ENCODE peak calls at places on chromosomes 3 and 15, in four cellular contexts. O is AG09309, E is body of pancreas, B is OCI-LY7. R is an unnamed sample.

GRCh38 chr15:33852570-33852969 is 115.7 kb upstream of the CHRM5 start:
- DNase-seq in B (no peak), O (peak; percentile 14), E (no peak), R (peak; percentile 92)

GRCh38 chr15:63288342-63288741 is 10.9 kb downstream of the APH1B start:
- DNase-seq in O (no peak), E (no peak), B (no peak), R (no peak)

GRCh38 chr3:182524711-182525401 is 268.4 kb upstream of the ATP11B start:
- DNase-seq in B (no peak), E (no peak), O (no peak), R (no peak)

GRCh38 chr3:30618508-30618907 is 12.1 kb downstream of the TGFBR2 start:
- DNase-seq in E (no peak), O (no peak), B (peak; percentile 66), R (no peak)

GRCh38 chr3:43105224-43105596 is 669 bp downstream of the POMGNT2 start:
- DNase-seq in B (no peak), O (no peak), E (peak; percentile 22), R (no peak)

GRCh38 chr3:72185549-72186484 is 400.9 kb upstream of the PROK2 start:
- DNase-seq in E (no peak), O (peak; percentile 50), B (peak; percentile 63), R (peak; percentile 89)

GRCh38 chr3:129629011-129629410 is 22.5 kb upstream of the PLXND1 start:
- DNase-seq in B (no peak), E (no peak), O (no peak), R (no peak)

GRCh38 chr3:132404276-132404675 is 13.0 kb upstream of the DNAJC13 start:
- DNase-seq in E (no peak), B (no peak), O (no peak), R (no peak)

GRCh38 chr3:70726966-70727365 is 414.5 kb upstream of the MDFIC2 start:
- DNase-seq in B (no peak), O (no peak), E (no peak), R (peak; percentile 11)

GRCh38 chr3:120908030-120908802 is at the start of gene STXBP5L:
- DNase-seq in E (peak; percentile 89), O (no peak), B (peak; percentile 89), R (peak; percentile 44)

GRCh38 chr15:62068071-62068786 is 1.5 kb downstream of the C2CD4A start:
- DNase-seq in B (no peak), O (no peak), E (peak; percentile 65), R (peak; percentile 13)

GRCh38 chr3:71050521-71051258 is 532.8 kb downstream of the FOXP1 start:
- DNase-seq in E (no peak), B (no peak), O (no peak), R (no peak)

GRCh38 chr3:162385387-162385786 is 888.8 kb downstream of the OTOL1 start:
- DNase-seq in B (no peak), E (no peak), O (no peak), R (no peak)

GRCh38 chr3:139528924-139529323 is 10.6 kb downstream of the RBP1 start:
- DNase-seq in O (no peak), B (no peak), E (no peak), R (no peak)

GRCh38 chr15:38535451-38536200 is 29.0 kb downstream of the RASGRP1 start:
- DNase-seq in O (no peak), B (no peak), E (no peak), R (peak; percentile 67)

GRCh38 chr3:178001670-178002101 is 534.5 kb upstream of the KCNMB2 start:
- DNase-seq in E (no peak), O (no peak), B (no peak), R (no peak)

GRCh38 chr3:148002705-148003205 is 593.6 kb downstream of the ZIC1 start:
- DNase-seq in B (no peak), E (no peak), O (no peak), R (no peak)

GRCh38 chr3:108662141-108662738 is 72.7 kb downstream of the DZIP3 start:
- DNase-seq in O (peak; percentile 66), E (peak; percentile 25), B (peak; percentile 80), R (peak; percentile 91)

GRCh38 chr15:35753486-35753885 is 207.5 kb upstream of the DPH6 start:
- DNase-seq in E (no peak), B (no peak), O (peak; percentile 37), R (peak; percentile 68)

GRCh38 chr15:23648920-23649515 is 1.4 kb upstream of the MAGEL2 start:
- DNase-seq in O (no peak), B (peak; percentile 20), E (peak; percentile 38), R (no peak)

GRCh38 chr15:57893075-57893474 is 172.4 kb downstream of the ALDH1A2 start:
- DNase-seq in E (no peak), B (no peak), O (no peak), R (no peak)

GRCh38 chr3:20974389-20974788 is 776.6 kb downstream of the ZNF385D start:
- DNase-seq in O (no peak), B (no peak), E (no peak), R (no peak)

GRCh38 chr3:189652042-189652441 is 20.9 kb downstream of the TP63 start:
- DNase-seq in E (no peak), O (no peak), B (peak; percentile 7), R (no peak)

GRCh38 chr3:49025005-49025792 is 3.3 kb downstream of the NDUFAF3 start:
- DNase-seq in B (no peak), E (no peak), O (no peak), R (no peak)

GRCh38 chr15:91678003-91678402 is 175.5 kb upstream of the SLCO3A1 start:
- DNase-seq in O (no peak), B (no peak), E (no peak), R (no peak)

GRCh38 chr3:135865554-135865953 is 100.0 kb upstream of the PPP2R3A start:
- DNase-seq in E (no peak), O (no peak), B (no peak), R (peak; percentile 79)

GRCh38 chr3:130816873-130817445 is 70.3 kb upstream of the PIK3R4 start:
- DNase-seq in O (no peak), B (no peak), E (no peak), R (no peak)

GRCh38 chr15:76982756-76983155 is 12.2 kb upstream of the PSTPIP1 start:
- DNase-seq in E (no peak), B (no peak), O (no peak), R (no peak)

GRCh38 chr3:52281980-52282801 is 3.7 kb upstream of the WDR82 start:
- DNase-seq in B (peak; percentile 18), O (no peak), E (no peak), R (peak; percentile 48)

GRCh38 chr3:124599779-124600693 is 130.2 kb upstream of the UMPS start:
- DNase-seq in B (no peak), O (no peak), E (peak; percentile 36), R (no peak)

DNA sequence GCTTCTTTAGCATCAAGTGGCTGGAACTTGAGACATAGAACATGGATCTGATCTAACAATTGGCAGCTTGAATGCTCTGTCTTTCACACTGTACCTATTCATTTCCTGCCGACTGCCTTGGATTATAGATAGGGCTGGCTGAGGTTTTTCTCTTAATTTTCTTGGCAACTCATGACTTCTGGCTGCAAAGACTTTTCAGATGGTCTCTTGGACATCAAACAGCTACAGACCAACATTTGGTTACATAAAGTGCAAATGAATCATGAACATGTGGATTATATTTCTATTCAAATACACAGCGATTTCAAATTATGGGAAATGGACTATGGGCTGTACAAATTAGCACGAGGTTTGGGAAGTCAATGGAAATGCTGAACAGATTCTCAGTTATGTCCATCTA is 26.2 kb upstream of the IL16 start:
- DNase-seq in B (no peak), O (no peak), E (no peak), R (peak; percentile 76)
- TF ChIP-seq CTCF in B (no peak), O (no peak), E (no peak), R (no peak)

GRCh38 chr3:64824281-64824980 is 136.6 kb upstream of the ADAMTS9 start:
- DNase-seq in B (no peak), E (no peak), O (no peak), R (peak; percentile 4)
- H3K4me3 ChIP-seq in B (no peak overlapping the region), E (no peak overlapping the region), O (no peak overlapping the region), R (no peak overlapping the region)

GRCh38 chr3:195893916-195894315 is 14.4 kb downstream of the TNK2 start:
- DNase-seq in O (no peak), B (no peak), E (no peak), R (no peak)

GRCh38 chr3:195895900-195896360 is 12.4 kb downstream of the TNK2 start:
- DNase-seq in B (peak; percentile 79), O (no peak), E (peak; percentile 75), R (no peak)

GRCh38 chr3:195893516-195893915 is 14.8 kb downstream of the TNK2 start:
- DNase-seq in O (no peak), B (peak; percentile 81), E (no peak), R (no peak)

GRCh38 chr3:195896361-195897080 is 11.8 kb downstream of the TNK2 start:
- DNase-seq in O (peak; percentile 37), E (peak; percentile 34), B (peak; percentile 19), R (peak; percentile 83)

DNA sequence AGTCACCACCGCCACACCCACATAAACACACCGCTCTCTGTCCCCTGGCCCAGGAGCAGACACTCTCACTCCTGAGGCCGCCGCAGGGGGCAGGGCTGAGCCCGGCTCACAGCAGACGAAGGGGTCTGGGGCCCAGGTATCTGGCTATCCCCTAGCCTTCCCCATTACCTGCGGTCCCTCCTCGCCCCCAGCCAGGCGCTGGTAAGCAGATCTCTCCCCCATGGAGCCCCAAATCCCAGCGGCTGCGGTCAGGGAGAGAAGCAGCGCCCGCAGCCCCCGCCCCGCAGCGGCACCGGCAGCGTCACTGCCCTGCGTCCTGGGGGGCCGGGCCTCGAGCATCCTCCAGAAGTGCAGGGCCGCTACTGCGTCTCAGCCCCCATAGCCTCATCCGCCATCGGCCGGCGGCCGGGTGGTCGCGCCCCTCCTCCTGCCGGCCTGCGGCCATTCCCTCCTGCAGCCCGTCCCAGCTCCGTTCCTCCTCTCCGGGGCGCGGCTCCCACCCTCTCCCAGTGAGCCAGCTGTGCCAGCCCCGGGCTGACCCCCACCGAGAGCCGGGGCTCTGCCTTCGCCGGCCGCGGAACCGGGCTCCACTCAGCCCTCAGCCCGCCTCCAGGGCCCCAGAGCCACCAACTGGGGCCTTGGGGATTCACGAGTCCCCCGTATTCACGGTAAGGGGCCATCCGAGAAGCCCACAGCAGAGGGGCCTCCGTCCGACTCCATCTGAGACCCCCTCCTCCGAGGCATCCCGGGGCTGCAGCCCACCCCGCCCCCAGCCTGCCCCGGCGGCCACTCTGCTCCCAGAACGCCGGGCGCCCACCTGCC is 13.1 kb downstream of the TNK2 start:
- DNase-seq in O (no peak), E (peak; percentile 64), B (peak; percentile 82), R (peak; percentile 17)
- TF ChIP-seq CTCF in O (peak; percentile 38), E (no peak), B (no peak), R (peak; percentile 59)

GRCh38 chr3:181278468-181279238 is 289.1 kb upstream of the DNAJC19 start:
- DNase-seq in E (no peak), B (peak; percentile 25), O (no peak), R (peak; percentile 19)
- H3K4me3 ChIP-seq in E (no peak overlapping the region), B (no peak overlapping the region), O (no peak overlapping the region), R (no peak overlapping the region)

GRCh38 chr15:89500397-89501270 is 4.3 kb upstream of the RHCG start:
- DNase-seq in E (no peak), B (peak; percentile 13), O (no peak), R (no peak)
- TF ChIP-seq CTCF in E (peak; percentile 22), B (peak; percentile 69), O (peak; percentile 38), R (peak; percentile 24)